ENCODE peak calls at places on chromosomes 11 and 22, in nine cellular contexts. D is activated effector memory CD4-positive, alpha-beta T cell treated with anti-CD3 and anti-CD28 coated beads, Interleukin-2, amount 50 U/mL, for 16 hours; S is astrocyte of the spinal cord; F is germinal center; O is DMS 273 treated with DMSO at 0.1 percent for 48 hours; U is fibroblast of the conjunctiva; X is NT2/D1; M is LoVo; P is Ammon's horn. L is an unnamed sample.

GRCh38 chr11:72652871-72653615 is 21.2 kb downstream of the PDE2A start:
- DNase-seq in D (no peak), S (no peak), F (no peak), O (no peak), U (no peak), X (peak), M (no peak), P (no peak), L (no peak)

GRCh38 chr11:69551963-69552362 is 70.5 kb downstream of the LINC01488 start:
- DNase-seq in D (no peak), S (no peak), F (no peak), O (no peak), U (no peak), X (no peak), M (no peak), P (no peak), L (no peak)

GRCh38 chr22:35674335-35674734 is 26.1 kb downstream of the APOL6 start:
- DNase-seq in D (no peak), S (no peak), F (no peak), O (no peak), U (no peak), X (no peak), M (no peak), P (no peak), L (no peak)

GRCh38 chr22:44497904-44498242 is at the start of gene RTL6:
- DNase-seq in D (no peak), S (no peak), F (no peak), O (no peak), U (no peak), X (no peak), M (no peak), P (no peak), L (no peak)

GRCh38 chr11:122007611-122008071 is 108.4 kb downstream of the BLID start:
- DNase-seq in D (no peak), S (peak), F (no peak), O (no peak), U (peak), X (no peak), M (no peak), P (peak), L (no peak)

GRCh38 chr11:60964801-60965200 is 6.7 kb upstream of the CD6 start:
- DNase-seq in D (no peak), S (no peak), F (no peak), O (no peak), U (no peak), X (no peak), M (no peak), P (no peak), L (no peak)

GRCh38 chr11:71203681-71204080 is 48.7 kb downstream of the SHANK2 start:
- DNase-seq in D (no peak), S (no peak), F (no peak), O (no peak), U (no peak), X (no peak), M (no peak), P (no peak), L (no peak)

GRCh38 chr11:13772223-13773046 is 104.0 kb downstream of the FAR1 start:
- DNase-seq in D (no peak), S (peak), F (peak), O (peak), U (peak), X (peak), M (peak), P (peak), L (peak)

GRCh38 chr11:124762624-124763155 is 600 bp upstream of the ESAM start:
- DNase-seq in D (no peak), S (no peak), F (no peak), O (no peak), U (no peak), X (no peak), M (peak), P (no peak), L (peak)